ENCODE peak calls at places on chromosomes 5 and 9, in five cellular contexts. J is spleen; F is right atrium auricular region; A is CD8-positive, alpha-beta memory T cell; U is adrenal gland. N is an unnamed sample.

GRCh38 chr5:1523480-1523792 is 324 bp downstream of the LPCAT1 start:
- DNase-seq in J (peak; percentile 91), F (no peak), A (no peak), U (peak; percentile 23), N (no peak)

GRCh38 chr5:139050432-139050831 is 147.7 kb downstream of the SIL1 start:
- DNase-seq in J (no peak), F (no peak), A (no peak), U (no peak), N (no peak)

GRCh38 chr9:114701971-114702370 is 20.0 kb upstream of the TEX48 start:
- DNase-seq in J (no peak), F (no peak), A (no peak), U (no peak), N (no peak)

GRCh38 chr5:14348142-14348541 is 205.0 kb downstream of the TRIO start:
- DNase-seq in J (no peak), F (no peak), A (no peak), U (no peak), N (no peak)

GRCh38 chr5:178535299-178536175 is 54.7 kb downstream of the COL23A1 start:
- DNase-seq in J (peak; percentile 72), F (peak; percentile 69), A (no peak), U (no peak), N (no peak)

GRCh38 chr9:124869466-124869985 is 7.6 kb downstream of the ARPC5L start:
- DNase-seq in J (peak; percentile 89), F (no peak), A (peak; percentile 39), U (peak; percentile 47), N (no peak)

GRCh38 chr9:109314011-109314531 is 6.8 kb downstream of the EPB41L4B start:
- DNase-seq in J (no peak), F (no peak), A (no peak), U (no peak), N (no peak)

GRCh38 chr9:121699271-121700164 is 48.1 kb downstream of the DAB2IP start:
- DNase-seq in J (peak; percentile 93), F (no peak), A (peak; percentile 65), U (peak; percentile 61), N (no peak)

GRCh38 chr5:115313632-115314031 is 17.2 kb upstream of the CCDC112 start:
- DNase-seq in J (no peak), F (no peak), A (no peak), U (no peak), N (no peak)

GRCh38 chr5:119318256-119318914 is 37.4 kb upstream of the TNFAIP8 start:
- DNase-seq in J (peak; percentile 78), F (no peak), A (no peak), U (peak; percentile 26), N (no peak)

GRCh38 chr5:51518607-51519006 is 135.4 kb downstream of the ISL1 start:
- DNase-seq in J (no peak), F (no peak), A (no peak), U (no peak), N (no peak)

GRCh38 chr9:91192785-91193657 is 168.7 kb downstream of the AUH start:
- DNase-seq in J (peak; percentile 88), F (peak; percentile 97), A (peak; percentile 23), U (peak; percentile 95), N (peak; percentile 96)

GRCh38 chr5:56480305-56481146 is 247.4 kb upstream of the ANKRD55 start:
- DNase-seq in J (peak; percentile 88), F (peak; percentile 67), A (peak; percentile 14), U (peak; percentile 72), N (peak; percentile 79)

GRCh38 chr5:133827001-133827400 is 141.4 kb downstream of the C5orf15 start:
- DNase-seq in J (peak; percentile 58), F (no peak), A (no peak), U (no peak), N (no peak)

GRCh38 chr9:112046181-112046580 is 128.9 kb downstream of the SUSD1 start:
- DNase-seq in J (no peak), F (no peak), A (no peak), U (no peak), N (no peak)

GRCh38 chr9:93801120-93801519 is 154.0 kb downstream of the BARX1 start:
- DNase-seq in J (no peak), F (no peak), A (no peak), U (no peak), N (no peak)

GRCh38 chr5:113166710-113167366 is 190.2 kb downstream of the DCP2 start:
- DNase-seq in J (no peak), F (no peak), A (no peak), U (no peak), N (no peak)

GRCh38 chr5:128083033-128083810 is at the start of gene SLC12A2:
- DNase-seq in J (peak; percentile 98), F (peak; percentile 92), A (peak; percentile 91), U (peak; percentile 94), N (peak; percentile 93)

DNA sequence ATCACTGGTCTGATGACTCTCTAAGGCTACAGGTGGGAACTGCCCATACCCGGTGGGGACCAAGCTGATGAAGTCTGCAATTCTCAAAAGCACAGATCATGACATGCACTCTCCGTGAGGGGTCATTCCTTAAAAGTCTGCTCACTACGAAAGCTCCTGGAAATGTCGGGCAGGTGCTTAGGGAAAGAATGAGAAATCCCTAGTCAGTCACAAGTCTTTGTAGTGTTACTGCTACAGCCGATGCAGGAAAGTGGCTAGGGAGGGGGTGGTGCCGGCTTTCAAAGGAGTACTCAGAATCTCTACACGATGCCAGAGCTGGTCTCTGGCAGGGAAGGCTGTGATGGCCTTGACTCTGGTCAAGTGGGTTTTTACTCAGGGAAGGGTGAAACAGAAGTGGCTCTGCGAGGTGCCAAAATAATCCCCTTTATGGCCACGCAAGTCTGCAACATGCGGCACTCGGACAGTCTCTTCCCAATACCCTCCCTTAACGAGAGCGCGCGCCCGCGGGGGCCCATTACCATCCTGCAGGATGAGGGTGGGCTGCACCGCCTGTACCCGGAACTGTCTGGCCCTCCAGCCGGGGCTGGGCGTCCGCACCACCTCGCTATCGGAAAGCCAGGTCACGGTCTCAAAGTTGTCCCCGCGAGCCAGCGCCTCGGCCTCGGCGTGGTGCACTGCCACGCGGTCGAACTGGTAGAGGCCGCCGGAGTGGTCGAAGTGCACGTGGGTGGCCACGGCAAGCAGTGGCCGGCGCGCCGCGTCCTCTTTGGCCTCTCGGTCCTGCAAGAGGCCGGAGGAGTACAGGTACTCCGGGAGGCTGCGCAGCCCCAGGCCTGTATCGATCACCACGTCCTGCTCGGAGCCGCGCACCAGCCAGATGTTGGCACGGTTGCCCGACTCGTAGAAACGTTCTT is 993 bp downstream of the MBLAC2 start:
- DNase-seq in J (peak; percentile 92), F (peak; percentile 61), A (peak; percentile 8), U (peak; percentile 49), N (peak; percentile 75)
- H3K27ac ChIP-seq in J (peak overlapping the region; percentile 86), F (peak overlapping the region; percentile 83), A (peak overlapping the region; percentile 80), U (peak overlapping the region; percentile 90), N (peak overlapping the region; percentile 65)

GRCh38 chr5:150461231-150461630 is 11.7 kb upstream of the RPS14 start:
- DNase-seq in J (peak; percentile 90), F (no peak), A (no peak), U (no peak), N (no peak)
- H3K27ac ChIP-seq in J (peak overlapping the region; percentile 34), F (no peak overlapping the region), A (no peak overlapping the region), U (no peak overlapping the region), N (no peak overlapping the region)

DNA sequence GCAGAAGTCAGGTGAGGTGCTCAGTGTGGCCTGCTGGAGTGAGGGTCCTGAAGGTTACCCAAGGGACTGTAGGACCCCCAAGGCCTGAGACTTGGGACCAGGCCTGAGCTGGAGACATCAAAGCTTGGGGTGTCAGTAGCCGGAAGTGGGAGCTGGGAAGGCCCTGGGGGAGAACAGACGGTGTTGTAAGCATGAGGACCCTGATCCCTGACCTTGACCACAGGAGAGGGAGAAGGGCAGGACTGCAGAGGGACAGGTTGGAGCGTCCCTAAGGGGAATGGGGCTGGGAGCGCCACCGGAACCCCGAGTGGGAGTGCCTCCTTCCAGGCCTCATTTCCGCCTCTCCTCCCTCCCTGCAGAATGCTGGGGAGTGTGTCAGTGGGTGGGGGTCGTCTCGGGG is 533 bp downstream of the TTC16 start:
- DNase-seq in J (no peak), F (no peak), A (no peak), U (no peak), N (no peak)
- H3K27ac ChIP-seq in J (peak overlapping the region; percentile 82), F (no peak overlapping the region), A (peak overlapping the region; percentile 78), U (peak overlapping the region; percentile 80), N (peak overlapping the region; percentile 75)

GRCh38 chr5:108212775-108213346 is 169.0 kb downstream of the FBXL17 start:
- DNase-seq in J (no peak), F (no peak), A (no peak), U (no peak), N (no peak)

GRCh38 chr5:108220834-108221233 is 161.1 kb downstream of the FBXL17 start:
- DNase-seq in J (no peak), F (no peak), A (no peak), U (no peak), N (no peak)

GRCh38 chr5:108222011-108222410 is 159.9 kb downstream of the FBXL17 start:
- DNase-seq in J (no peak), F (no peak), A (no peak), U (no peak), N (no peak)

GRCh38 chr5:108214857-108215256 is 167.0 kb downstream of the FBXL17 start:
- DNase-seq in J (no peak), F (no peak), A (no peak), U (no peak), N (no peak)

DNA sequence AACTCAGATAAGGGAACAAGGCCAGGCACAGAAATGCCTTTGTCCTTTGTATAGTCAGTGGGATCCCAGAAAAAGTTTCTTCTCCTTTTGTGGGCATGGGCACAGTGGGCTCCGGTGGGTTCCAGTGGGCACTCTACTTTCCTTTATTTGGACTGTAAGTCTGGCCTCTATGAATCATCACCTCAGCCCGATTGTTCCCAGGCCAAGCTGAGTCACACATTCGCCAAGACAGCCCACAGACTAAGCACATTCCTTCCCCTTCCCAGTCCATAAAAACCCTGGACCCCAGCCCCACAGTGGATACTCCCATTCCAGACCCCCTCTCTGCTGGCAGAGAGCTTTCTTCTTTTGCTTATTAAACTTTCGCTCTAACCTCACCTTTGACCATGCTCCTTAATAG is 165.0 kb downstream of the FBXL17 start:
- DNase-seq in J (no peak), F (no peak), A (no peak), U (peak; percentile 31), N (no peak)
- H3K27ac ChIP-seq in J (no peak overlapping the region), F (no peak overlapping the region), A (no peak overlapping the region), U (no peak overlapping the region), N (no peak overlapping the region)

DNA sequence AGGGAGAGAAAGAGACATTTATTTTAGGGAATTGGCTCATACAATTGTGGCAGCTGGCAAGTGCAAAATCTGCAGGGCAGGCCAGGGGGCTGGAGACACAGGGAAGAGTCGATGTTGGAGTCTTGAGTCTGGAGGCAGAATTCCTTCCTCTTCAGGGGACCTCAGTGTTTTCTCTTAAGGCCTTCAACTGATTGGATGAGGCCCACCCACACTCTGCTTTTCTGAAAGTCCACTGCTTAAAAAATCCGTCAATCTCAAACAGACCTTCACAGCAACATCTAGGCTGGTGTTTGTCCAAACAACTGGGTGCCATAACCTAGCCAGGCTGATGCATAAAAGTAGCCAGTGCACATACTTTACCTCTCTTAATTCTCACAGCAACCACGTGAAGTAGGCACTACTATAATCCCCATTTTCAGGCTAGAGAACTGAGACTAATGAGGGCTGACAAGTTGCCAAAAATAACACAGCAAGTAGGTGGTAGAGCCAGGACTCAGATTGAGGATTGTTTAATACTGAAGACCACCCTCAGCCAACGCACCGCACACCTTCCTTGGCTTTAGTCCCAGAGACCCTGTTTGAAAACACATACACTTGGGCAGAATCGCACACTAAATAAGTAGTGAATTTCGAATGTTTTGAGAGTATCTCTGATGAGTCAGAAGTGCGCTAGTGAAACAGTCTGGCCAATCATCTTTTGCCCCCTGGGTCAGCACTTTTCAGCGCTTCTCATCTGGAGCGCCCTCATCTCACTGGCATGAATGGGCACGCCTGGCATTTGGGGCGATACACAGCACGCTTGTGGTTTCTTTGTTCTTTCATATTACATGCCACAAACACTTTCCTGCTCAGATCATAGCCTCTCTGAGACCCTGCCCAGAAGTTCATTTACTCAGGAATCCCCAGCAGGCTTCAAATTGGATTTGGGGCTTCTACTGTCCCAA is 591.4 kb downstream of the CCDC171 start:
- DNase-seq in J (no peak), F (no peak), A (no peak), U (no peak), N (no peak)
- H3K27ac ChIP-seq in J (no peak overlapping the region), F (no peak overlapping the region), A (no peak overlapping the region), U (no peak overlapping the region), N (no peak overlapping the region)

N was measured in coronary artery.